ENCODE peak calls at places on chromosomes 11 and 22, in eight cellular contexts. B is DMS153, P is T-helper 1 cell, F is NCI-H187 treated with DMSO at 0.1 percent for 48 hours, E is EL, S is AG10803, M is psoas muscle, G is left colon. I is an unnamed sample.

GRCh38 chr11:131904756-131905155 is 534.3 kb downstream of the NTM start:
- DNase-seq in B (no peak), P (no peak), F (no peak), E (no peak), S (no peak), M (no peak), G (no peak), I (no peak)

GRCh38 chr11:133082851-133083488 is 449.3 kb downstream of the OPCML start:
- DNase-seq in B (peak), P (peak), F (no peak), E (peak), S (peak), M (peak), G (peak), I (peak)

GRCh38 chr11:7495997-7496545 is 10.8 kb downstream of the OLFML1 start:
- DNase-seq in B (no peak), P (no peak), F (no peak), E (no peak), S (no peak), M (no peak), G (peak), I (no peak)

GRCh38 chr11:115493488-115493887 is 10.7 kb downstream of the CADM1 start:
- DNase-seq in B (no peak), P (no peak), F (no peak), E (no peak), S (no peak), M (no peak), G (no peak), I (no peak)

GRCh38 chr11:86041975-86042378 is 26.9 kb downstream of the PICALM start:
- DNase-seq in B (peak), P (peak), F (peak), E (peak), S (peak), M (no peak), G (peak), I (peak)

GRCh38 chr22:49983148-49984042 is 22.8 kb downstream of the PIM3 start:
- DNase-seq in B (no peak), P (peak), F (no peak), E (no peak), S (no peak), M (peak), G (no peak), I (peak)

GRCh38 chr11:21988477-21988876 is 204.4 kb upstream of the ANO5 start:
- DNase-seq in B (peak), P (no peak), F (no peak), E (no peak), S (no peak), M (no peak), G (no peak), I (no peak)

GRCh38 chr11:12860827-12861226 is 148.3 kb upstream of the RASSF10 start:
- DNase-seq in B (no peak), P (no peak), F (no peak), E (no peak), S (peak), M (no peak), G (no peak), I (no peak)

GRCh38 chr11:73931039-73931645 is 19.7 kb upstream of the DNAJB13 start:
- DNase-seq in B (peak), P (no peak), F (peak), E (peak), S (peak), M (no peak), G (no peak), I (peak)

GRCh38 chr11:78224906-78225420 is 36.2 kb downstream of the USP35 start:
- DNase-seq in B (no peak), P (no peak), F (no peak), E (no peak), S (no peak), M (no peak), G (no peak), I (no peak)

GRCh38 chr22:46122511-46122971 is 27.8 kb upstream of the PPARA start:
- DNase-seq in B (peak), P (peak), F (no peak), E (peak), S (peak), M (peak), G (no peak), I (peak)

GRCh38 chr11:40100204-40100603 is 1359.2 kb downstream of the LRRC4C start:
- DNase-seq in B (no peak), P (no peak), F (no peak), E (no peak), S (no peak), M (no peak), G (no peak), I (no peak)

GRCh38 chr11:118930152-118930712 is 4.5 kb upstream of the BCL9L start:
- DNase-seq in B (peak), P (peak), F (peak), E (peak), S (peak), M (peak), G (peak), I (peak)

GRCh38 chr22:49968313-49968830 is 7.8 kb downstream of the PIM3 start:
- DNase-seq in B (no peak), P (no peak), F (no peak), E (no peak), S (no peak), M (peak), G (peak), I (no peak)

I was measured in body of pancreas.